ENCODE peak calls at places on chromosomes 11 and 22, in five cellular contexts. One of them, this sample, is unnamed.
A peak's percentile ranks its signal among the peaks of the same experiment; 100 is the strongest.

GRCh38 chr11:34655335-34656008 is 34.6 kb downstream of the EHF start:
- DNase-seq in suprapubic skin: no peak
- DNase-seq in stomach: no peak
- DNase-seq in PC-3: peak; percentile 80
- DNase-seq in right atrium auricular region: no peak
- DNase-seq in this sample: peak; percentile 77

GRCh38 chr11:104073950-104074349 is 37.5 kb downstream of the DDI1 start:
- DNase-seq in suprapubic skin: no peak
- DNase-seq in stomach: no peak
- DNase-seq in PC-3: peak; percentile 38
- DNase-seq in right atrium auricular region: no peak
- DNase-seq in this sample: peak; percentile 87

GRCh38 chr11:26790738-26791137 is 68.9 kb upstream of the SLC5A12 start:
- DNase-seq in suprapubic skin: no peak
- DNase-seq in stomach: no peak
- DNase-seq in PC-3: no peak
- DNase-seq in right atrium auricular region: no peak
- DNase-seq in this sample: no peak

GRCh38 chr22:29186302-29186701 is 19.4 kb upstream of the EMID1 start:
- DNase-seq in suprapubic skin: no peak
- DNase-seq in stomach: no peak
- DNase-seq in PC-3: no peak
- DNase-seq in right atrium auricular region: no peak
- DNase-seq in this sample: no peak

GRCh38 chr22:35218079-35218478 is 39.2 kb upstream of the HMGXB4 start:
- DNase-seq in suprapubic skin: no peak
- DNase-seq in stomach: no peak
- DNase-seq in PC-3: peak; percentile 5
- DNase-seq in right atrium auricular region: no peak
- DNase-seq in this sample: no peak

GRCh38 chr22:32596471-32596870 is 121.9 kb downstream of the FBXO7 start:
- DNase-seq in suprapubic skin: no peak
- DNase-seq in stomach: no peak
- DNase-seq in PC-3: no peak
- DNase-seq in right atrium auricular region: no peak
- DNase-seq in this sample: peak; percentile 80

GRCh38 chr22:19477321-19478085 is 1.5 kb downstream of the UFD1 start:
- DNase-seq in suprapubic skin: no peak
- DNase-seq in stomach: no peak
- DNase-seq in PC-3: peak; percentile 16
- DNase-seq in right atrium auricular region: no peak
- DNase-seq in this sample: no peak

GRCh38 chr22:17779286-17780115 is 5.2 kb upstream of the BID start:
- DNase-seq in suprapubic skin: no peak
- DNase-seq in stomach: no peak
- DNase-seq in PC-3: no peak
- DNase-seq in right atrium auricular region: no peak
- DNase-seq in this sample: no peak

GRCh38 chr22:20552450-20552894 is 45.1 kb downstream of the MED15 start:
- DNase-seq in suprapubic skin: peak; percentile 90
- DNase-seq in stomach: peak; percentile 52
- DNase-seq in PC-3: no peak
- DNase-seq in right atrium auricular region: peak; percentile 94
- DNase-seq in this sample: no peak

GRCh38 chr11:76878014-76878413 is 17.3 kb downstream of the ACER3 start:
- DNase-seq in suprapubic skin: no peak
- DNase-seq in stomach: no peak
- DNase-seq in PC-3: no peak
- DNase-seq in right atrium auricular region: no peak
- DNase-seq in this sample: no peak

GRCh38 chr11:8584096-8584495 is 9.9 kb downstream of the STK33 start:
- DNase-seq in suprapubic skin: no peak
- DNase-seq in stomach: no peak
- DNase-seq in PC-3: no peak
- DNase-seq in right atrium auricular region: no peak
- DNase-seq in this sample: no peak

GRCh38 chr11:100546714-100547113 is 140.4 kb upstream of the ARHGAP42 start:
- DNase-seq in suprapubic skin: no peak
- DNase-seq in stomach: no peak
- DNase-seq in PC-3: peak; percentile 95
- DNase-seq in right atrium auricular region: no peak
- DNase-seq in this sample: peak; percentile 96

GRCh38 chr11:100687630-100688395 is 725 bp downstream of the ARHGAP42 start:
- DNase-seq in suprapubic skin: no peak
- DNase-seq in stomach: peak; percentile 48
- DNase-seq in PC-3: peak; percentile 81
- DNase-seq in right atrium auricular region: peak; percentile 73
- DNase-seq in this sample: peak; percentile 81

GRCh38 chr11:117557321-117557720 is 229.7 kb downstream of the CEP164 start:
- DNase-seq in suprapubic skin: no peak
- DNase-seq in stomach: no peak
- DNase-seq in PC-3: no peak
- DNase-seq in right atrium auricular region: no peak
- DNase-seq in this sample: no peak
- H3K4me3 ChIP-seq in suprapubic skin: no peak overlapping the region
- H3K4me3 ChIP-seq in stomach: no peak overlapping the region
- H3K4me3 ChIP-seq in PC-3: no peak overlapping the region
- H3K4me3 ChIP-seq in right atrium auricular region: no peak overlapping the region
- H3K4me3 ChIP-seq in this sample: no peak overlapping the region

GRCh38 chr11:61793829-61794204 is 1.1 kb downstream of the FEN1 start:
- DNase-seq in suprapubic skin: no peak
- DNase-seq in stomach: no peak
- DNase-seq in PC-3: no peak
- DNase-seq in right atrium auricular region: no peak
- DNase-seq in this sample: no peak
- H3K4me3 ChIP-seq in suprapubic skin: no peak overlapping the region
- H3K4me3 ChIP-seq in stomach: peak overlapping the region; percentile 93
- H3K4me3 ChIP-seq in PC-3: peak overlapping the region; percentile 97
- H3K4me3 ChIP-seq in right atrium auricular region: no peak overlapping the region
- H3K4me3 ChIP-seq in this sample: peak overlapping the region; percentile 99

DNA sequence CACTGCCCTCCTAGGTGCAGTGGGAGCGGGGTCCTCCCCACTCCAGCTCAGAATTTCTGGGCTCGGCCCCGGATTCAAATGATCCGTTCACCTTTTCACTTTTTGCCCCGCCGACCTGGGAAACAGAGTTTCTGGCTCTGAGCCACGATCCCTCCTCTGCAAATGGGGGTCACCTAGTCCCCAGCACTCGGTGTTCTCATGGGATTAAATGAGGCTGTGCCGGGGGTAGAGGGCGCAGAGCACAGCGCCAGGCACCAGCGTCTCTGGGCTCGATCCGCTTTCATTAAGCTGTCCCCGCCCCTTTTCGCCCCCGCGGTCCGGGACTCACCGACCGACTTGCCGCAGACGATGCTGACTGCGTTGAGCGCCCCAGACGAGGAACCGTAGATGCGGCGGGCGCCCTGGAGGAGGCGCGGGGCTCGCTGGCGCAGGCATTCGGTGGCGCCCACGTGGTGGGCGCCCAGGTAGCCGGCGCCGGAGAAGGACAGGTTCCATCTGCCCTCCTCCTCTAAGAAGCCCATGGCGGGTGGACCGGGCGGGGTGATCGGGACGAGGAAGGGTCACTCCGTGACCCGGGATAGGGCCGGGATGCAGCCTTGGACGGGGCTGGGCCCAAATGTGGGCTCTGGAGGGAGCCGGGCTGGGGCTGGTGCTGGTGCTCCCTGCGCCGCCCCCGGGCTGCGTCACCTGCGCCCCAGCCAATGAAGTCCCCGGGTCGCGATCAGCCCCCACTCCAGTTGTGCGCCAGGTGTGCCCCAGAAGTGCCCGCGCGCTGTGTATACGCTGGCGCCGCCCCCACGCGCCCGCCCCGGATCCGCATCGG is at the start of gene PNPLA5:
- DNase-seq in suprapubic skin: no peak
- DNase-seq in stomach: no peak
- DNase-seq in PC-3: no peak
- DNase-seq in right atrium auricular region: no peak
- DNase-seq in this sample: peak; percentile 23
- H3K4me3 ChIP-seq in suprapubic skin: peak within 1 kb of the TSS; percentile 9
- H3K4me3 ChIP-seq in stomach: peak within 1 kb of the TSS; percentile 16
- H3K4me3 ChIP-seq in PC-3: no peak within 1 kb of the TSS
- H3K4me3 ChIP-seq in right atrium auricular region: no peak within 1 kb of the TSS
- H3K4me3 ChIP-seq in this sample: no peak within 1 kb of the TSS

GRCh38 chr22:43776081-43776670 is 35.9 kb downstream of the EFCAB6 start:
- DNase-seq in suprapubic skin: no peak
- DNase-seq in stomach: no peak
- DNase-seq in PC-3: peak; percentile 88
- DNase-seq in right atrium auricular region: no peak
- DNase-seq in this sample: peak; percentile 82

GRCh38 chr22:43774318-43774717 is 37.8 kb downstream of the EFCAB6 start:
- DNase-seq in suprapubic skin: no peak
- DNase-seq in stomach: no peak
- DNase-seq in PC-3: no peak
- DNase-seq in right atrium auricular region: no peak
- DNase-seq in this sample: no peak

GRCh38 chr22:43782448-43782847 is 29.7 kb downstream of the EFCAB6 start:
- DNase-seq in suprapubic skin: no peak
- DNase-seq in stomach: no peak
- DNase-seq in PC-3: no peak
- DNase-seq in right atrium auricular region: no peak
- DNase-seq in this sample: no peak

DNA sequence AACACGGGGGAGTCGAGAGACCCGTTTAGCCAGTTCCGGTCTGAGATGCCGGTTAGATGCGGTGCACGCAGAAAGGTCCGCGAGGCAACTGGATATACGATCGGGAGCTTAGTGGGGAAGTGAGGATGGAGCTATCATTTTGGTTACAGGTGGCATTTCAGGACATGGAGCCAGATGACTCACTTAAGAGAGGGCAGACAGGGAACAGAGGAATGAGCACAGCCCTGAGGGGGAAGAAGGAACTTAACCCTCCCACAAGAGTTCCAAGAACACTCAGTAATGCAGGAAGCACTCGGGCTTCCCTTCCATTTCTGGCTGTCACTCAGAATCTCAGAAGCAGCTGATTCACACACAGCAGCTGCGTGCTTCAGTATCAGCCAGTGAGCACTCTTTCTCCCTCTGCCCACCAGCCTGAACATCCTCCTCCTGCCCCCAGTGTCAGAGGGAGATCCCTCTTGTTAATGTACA is 34.9 kb downstream of the EFCAB6 start:
- DNase-seq in suprapubic skin: no peak
- DNase-seq in stomach: no peak
- DNase-seq in PC-3: peak; percentile 87
- DNase-seq in right atrium auricular region: no peak
- DNase-seq in this sample: peak; percentile 84
- H3K4me3 ChIP-seq in suprapubic skin: no peak overlapping the region
- H3K4me3 ChIP-seq in stomach: no peak overlapping the region
- H3K4me3 ChIP-seq in PC-3: no peak overlapping the region
- H3K4me3 ChIP-seq in right atrium auricular region: no peak overlapping the region
- H3K4me3 ChIP-seq in this sample: no peak overlapping the region